ENCODE peak calls at places on chromosomes 7 and 10, in eight cellular contexts. One of them, this sample, is unnamed.

GRCh38 chr7:14197280-14197679 is 207.8 kb upstream of the ETV1 start:
- DNase-seq in HT1080: no peak
- DNase-seq in A549: no peak
- DNase-seq in activated CD4-positive, alpha-beta T cell treated with anti-CD3 and anti-CD28 coated beads for 24 hours: no peak
- DNase-seq in GM12865: no peak
- DNase-seq in AG20443: no peak
- DNase-seq in coronary artery: no peak
- DNase-seq in NAMALWA: no peak
- DNase-seq in this sample: no peak

GRCh38 chr7:18179058-18179457 is 151.4 kb upstream of the PRPS1L1 start:
- DNase-seq in AG20443: no peak
- DNase-seq in GM12865: peak
- DNase-seq in A549: peak
- DNase-seq in activated CD4-positive, alpha-beta T cell treated with anti-CD3 and anti-CD28 coated beads for 24 hours: no peak
- DNase-seq in HT1080: no peak
- DNase-seq in NAMALWA: no peak
- DNase-seq in coronary artery: no peak
- DNase-seq in this sample: no peak

GRCh38 chr7:70035955-70036354 is 437.7 kb downstream of the AUTS2 start:
- DNase-seq in NAMALWA: no peak
- DNase-seq in coronary artery: no peak
- DNase-seq in HT1080: no peak
- DNase-seq in activated CD4-positive, alpha-beta T cell treated with anti-CD3 and anti-CD28 coated beads for 24 hours: no peak
- DNase-seq in AG20443: no peak
- DNase-seq in GM12865: no peak
- DNase-seq in A549: no peak
- DNase-seq in this sample: no peak

GRCh38 chr10:86162696-86163400 is 203.7 kb downstream of the GRID1 start:
- DNase-seq in activated CD4-positive, alpha-beta T cell treated with anti-CD3 and anti-CD28 coated beads for 24 hours: no peak
- DNase-seq in GM12865: no peak
- DNase-seq in A549: no peak
- DNase-seq in AG20443: no peak
- DNase-seq in NAMALWA: no peak
- DNase-seq in HT1080: no peak
- DNase-seq in coronary artery: no peak
- DNase-seq in this sample: no peak

GRCh38 chr10:97074256-97075145 is 111.3 kb downstream of the SLIT1 start:
- DNase-seq in GM12865: no peak
- DNase-seq in coronary artery: no peak
- DNase-seq in NAMALWA: no peak
- DNase-seq in HT1080: no peak
- DNase-seq in activated CD4-positive, alpha-beta T cell treated with anti-CD3 and anti-CD28 coated beads for 24 hours: no peak
- DNase-seq in A549: no peak
- DNase-seq in AG20443: no peak
- DNase-seq in this sample: no peak

GRCh38 chr10:4638116-4638515 is 187.9 kb upstream of the AKR1E2 start:
- DNase-seq in activated CD4-positive, alpha-beta T cell treated with anti-CD3 and anti-CD28 coated beads for 24 hours: no peak
- DNase-seq in GM12865: no peak
- DNase-seq in NAMALWA: no peak
- DNase-seq in A549: no peak
- DNase-seq in AG20443: no peak
- DNase-seq in HT1080: no peak
- DNase-seq in coronary artery: no peak
- DNase-seq in this sample: no peak

GRCh38 chr10:63267414-63268138 is 134.4 kb downstream of the NRBF2 start:
- DNase-seq in coronary artery: no peak
- DNase-seq in A549: peak
- DNase-seq in GM12865: peak
- DNase-seq in AG20443: peak
- DNase-seq in activated CD4-positive, alpha-beta T cell treated with anti-CD3 and anti-CD28 coated beads for 24 hours: no peak
- DNase-seq in HT1080: peak
- DNase-seq in NAMALWA: peak
- DNase-seq in this sample: no peak

GRCh38 chr7:24221500-24221899 is 62.5 kb upstream of the NPY start:
- DNase-seq in NAMALWA: no peak
- DNase-seq in HT1080: no peak
- DNase-seq in A549: no peak
- DNase-seq in activated CD4-positive, alpha-beta T cell treated with anti-CD3 and anti-CD28 coated beads for 24 hours: no peak
- DNase-seq in GM12865: no peak
- DNase-seq in AG20443: no peak
- DNase-seq in coronary artery: no peak
- DNase-seq in this sample: no peak

GRCh38 chr7:66047426-66047825 is 28.2 kb upstream of the ASL start:
- DNase-seq in AG20443: peak
- DNase-seq in HT1080: peak
- DNase-seq in coronary artery: no peak
- DNase-seq in activated CD4-positive, alpha-beta T cell treated with anti-CD3 and anti-CD28 coated beads for 24 hours: no peak
- DNase-seq in A549: peak
- DNase-seq in GM12865: no peak
- DNase-seq in NAMALWA: no peak
- DNase-seq in this sample: no peak

GRCh38 chr10:131817866-131818509 is 82.8 kb upstream of the PPP2R2D start:
- DNase-seq in AG20443: no peak
- DNase-seq in GM12865: no peak
- DNase-seq in coronary artery: peak
- DNase-seq in activated CD4-positive, alpha-beta T cell treated with anti-CD3 and anti-CD28 coated beads for 24 hours: no peak
- DNase-seq in NAMALWA: no peak
- DNase-seq in A549: no peak
- DNase-seq in HT1080: no peak
- DNase-seq in this sample: peak

GRCh38 chr10:59098811-59099452 is 77.5 kb upstream of the PHYHIPL start:
- DNase-seq in coronary artery: no peak
- DNase-seq in NAMALWA: no peak
- DNase-seq in AG20443: peak
- DNase-seq in A549: no peak
- DNase-seq in activated CD4-positive, alpha-beta T cell treated with anti-CD3 and anti-CD28 coated beads for 24 hours: no peak
- DNase-seq in HT1080: no peak
- DNase-seq in GM12865: no peak
- DNase-seq in this sample: no peak

GRCh38 chr10:43857206-43857952 is 208.7 kb upstream of the ZNF32 start:
- DNase-seq in HT1080: peak
- DNase-seq in activated CD4-positive, alpha-beta T cell treated with anti-CD3 and anti-CD28 coated beads for 24 hours: no peak
- DNase-seq in AG20443: peak
- DNase-seq in NAMALWA: no peak
- DNase-seq in A549: no peak
- DNase-seq in GM12865: no peak
- DNase-seq in coronary artery: peak
- DNase-seq in this sample: peak

GRCh38 chr10:131898713-131899112 is 2.1 kb upstream of the PPP2R2D start:
- DNase-seq in coronary artery: no peak
- DNase-seq in AG20443: no peak
- DNase-seq in activated CD4-positive, alpha-beta T cell treated with anti-CD3 and anti-CD28 coated beads for 24 hours: no peak
- DNase-seq in HT1080: no peak
- DNase-seq in GM12865: no peak
- DNase-seq in NAMALWA: no peak
- DNase-seq in A549: no peak
- DNase-seq in this sample: no peak

GRCh38 chr7:130362251-130362650 is 17.6 kb downstream of the CPA5 start:
- DNase-seq in AG20443: no peak
- DNase-seq in A549: no peak
- DNase-seq in HT1080: no peak
- DNase-seq in NAMALWA: no peak
- DNase-seq in activated CD4-positive, alpha-beta T cell treated with anti-CD3 and anti-CD28 coated beads for 24 hours: no peak
- DNase-seq in coronary artery: no peak
- DNase-seq in GM12865: no peak
- DNase-seq in this sample: no peak

GRCh38 chr7:106344861-106345260 is 60.1 kb upstream of the NAMPT start:
- DNase-seq in HT1080: peak
- DNase-seq in activated CD4-positive, alpha-beta T cell treated with anti-CD3 and anti-CD28 coated beads for 24 hours: no peak
- DNase-seq in NAMALWA: no peak
- DNase-seq in AG20443: no peak
- DNase-seq in GM12865: no peak
- DNase-seq in coronary artery: no peak
- DNase-seq in A549: no peak
- DNase-seq in this sample: no peak

GRCh38 chr10:92183199-92183598 is 107.7 kb downstream of the CPEB3 start:
- DNase-seq in HT1080: no peak
- DNase-seq in GM12865: no peak
- DNase-seq in coronary artery: no peak
- DNase-seq in AG20443: no peak
- DNase-seq in A549: no peak
- DNase-seq in activated CD4-positive, alpha-beta T cell treated with anti-CD3 and anti-CD28 coated beads for 24 hours: no peak
- DNase-seq in NAMALWA: no peak
- DNase-seq in this sample: no peak

GRCh38 chr7:2613926-2614613 is 17.7 kb upstream of the TTYH3 start:
- DNase-seq in A549: no peak
- DNase-seq in GM12865: no peak
- DNase-seq in HT1080: no peak
- DNase-seq in AG20443: peak
- DNase-seq in coronary artery: peak
- DNase-seq in NAMALWA: peak
- DNase-seq in activated CD4-positive, alpha-beta T cell treated with anti-CD3 and anti-CD28 coated beads for 24 hours: no peak
- DNase-seq in this sample: no peak

GRCh38 chr7:151251926-151252835 is 3.7 kb upstream of the SMARCD3 start:
- DNase-seq in NAMALWA: no peak
- DNase-seq in coronary artery: no peak
- DNase-seq in HT1080: no peak
- DNase-seq in activated CD4-positive, alpha-beta T cell treated with anti-CD3 and anti-CD28 coated beads for 24 hours: no peak
- DNase-seq in GM12865: no peak
- DNase-seq in A549: peak
- DNase-seq in AG20443: peak
- DNase-seq in this sample: peak

GRCh38 chr7:79998343-79998742 is 136.3 kb upstream of the GNAI1 start:
- DNase-seq in HT1080: no peak
- DNase-seq in activated CD4-positive, alpha-beta T cell treated with anti-CD3 and anti-CD28 coated beads for 24 hours: no peak
- DNase-seq in AG20443: no peak
- DNase-seq in GM12865: no peak
- DNase-seq in coronary artery: no peak
- DNase-seq in NAMALWA: no peak
- DNase-seq in A549: no peak
- DNase-seq in this sample: no peak

GRCh38 chr7:150383710-150384397 is 4.7 kb downstream of the ZNF775 start:
- DNase-seq in coronary artery: no peak
- DNase-seq in HT1080: no peak
- DNase-seq in NAMALWA: peak
- DNase-seq in GM12865: no peak
- DNase-seq in activated CD4-positive, alpha-beta T cell treated with anti-CD3 and anti-CD28 coated beads for 24 hours: no peak
- DNase-seq in AG20443: no peak
- DNase-seq in A549: no peak
- DNase-seq in this sample: peak